ENCODE peak calls at places on chromosome 12, in four cellular contexts. W is activated CD4-positive, alpha-beta T cell treated with anti-CD3 and anti-CD28 coated beads, Interleukin-2, amount 50 U/mL, for 24 hours; D is HT1080; L is Daoy. V is an unnamed sample.

GRCh38 chr12:89073027-89073398 is 279.3 kb downstream of the DUSP6 start:
- DNase-seq in W (no peak), D (peak), L (peak), V (no peak)

GRCh38 chr12:123056053-123056452 is 75.6 kb downstream of the ARL6IP4 start:
- DNase-seq in W (no peak), D (no peak), L (no peak), V (no peak)

GRCh38 chr12:19066471-19067001 is 63.0 kb upstream of the PLEKHA5 start:
- DNase-seq in W (no peak), D (no peak), L (no peak), V (no peak)

GRCh38 chr12:29580971-29581370 is 83.5 kb upstream of the OVCH1 start:
- DNase-seq in W (no peak), D (no peak), L (no peak), V (no peak)

GRCh38 chr12:6471992-6472366 is 1.5 kb upstream of the VAMP1 start:
- DNase-seq in W (no peak), D (no peak), L (no peak), V (peak)

GRCh38 chr12:46221255-46222128 is 47.4 kb downstream of the SLC38A1 start:
- DNase-seq in W (no peak), D (no peak), L (peak), V (peak)

GRCh38 chr12:131035268-131035681 is 81.6 kb downstream of the ADGRD1 start:
- DNase-seq in W (no peak), D (no peak), L (no peak), V (no peak)

GRCh38 chr12:30909721-30910350 is 16.7 kb upstream of the TSPAN11 start:
- DNase-seq in W (no peak), D (no peak), L (no peak), V (no peak)

GRCh38 chr12:41983394-41983793 is 161.3 kb downstream of the GXYLT1 start:
- DNase-seq in W (no peak), D (no peak), L (no peak), V (no peak)

GRCh38 chr12:50566066-50566465 is 61.3 kb downstream of the DIP2B start:
- DNase-seq in W (no peak), D (no peak), L (no peak), V (no peak)

GRCh38 chr12:47414511-47414910 is 291.3 kb downstream of the RPAP3 start:
- DNase-seq in W (no peak), D (no peak), L (no peak), V (no peak)

GRCh38 chr12:7113389-7113871 is 4.4 kb upstream of the C1RL start:
- DNase-seq in W (no peak), D (peak), L (peak), V (peak)

GRCh38 chr12:76186507-76186906 is 102.0 kb upstream of the NAP1L1 start:
- DNase-seq in W (no peak), D (no peak), L (no peak), V (no peak)

GRCh38 chr12:1013618-1014489 is 22.8 kb downstream of the ERC1 start:
- DNase-seq in W (no peak), D (peak), L (peak), V (peak)

GRCh38 chr12:131536337-131536736 is 174.6 kb upstream of the SFSWAP start:
- DNase-seq in W (no peak), D (no peak), L (no peak), V (no peak)

GRCh38 chr12:116887897-116888296 is 6.7 kb upstream of the HRK start:
- DNase-seq in W (no peak), D (no peak), L (no peak), V (no peak)

GRCh38 chr12:30754383-30754749 is 385 bp downstream of the CAPRIN2 start:
- DNase-seq in W (no peak), D (no peak), L (no peak), V (no peak)

GRCh38 chr12:49642370-49642802 is 19.0 kb downstream of the PRPF40B start:
- DNase-seq in W (no peak), D (no peak), L (no peak), V (peak)

GRCh38 chr12:107593713-107594381 is 91.8 kb upstream of the PWP1 start:
- DNase-seq in W (no peak), D (peak), L (peak), V (no peak)

GRCh38 chr12:109126781-109127180 is 10.4 kb downstream of the ACACB start:
- DNase-seq in W (no peak), D (no peak), L (no peak), V (no peak)

V was measured in mammary epithelial cell.